ENCODE peak calls at places on chromosomes 4 and X, in six cellular contexts. One of them, this sample, is unnamed.

GRCh38 chrX:151713859-151714258 is 2.0 kb upstream of the FATE1 start:
- DNase-seq in esophagus squamous epithelium: no peak
- DNase-seq in body of pancreas: peak
- DNase-seq in A549: peak
- DNase-seq in uterus: no peak
- DNase-seq in HCT116: peak
- DNase-seq in this sample: no peak

GRCh38 chrX:131763674-131764073 is 219.8 kb downstream of the OR13H1 start:
- DNase-seq in uterus: peak
- DNase-seq in body of pancreas: no peak
- DNase-seq in HCT116: no peak
- DNase-seq in esophagus squamous epithelium: peak
- DNase-seq in A549: peak
- DNase-seq in this sample: peak

GRCh38 chr4:17124767-17125166 is 226.3 kb upstream of the LDB2 start:
- DNase-seq in uterus: no peak
- DNase-seq in esophagus squamous epithelium: no peak
- DNase-seq in body of pancreas: no peak
- DNase-seq in A549: no peak
- DNase-seq in HCT116: no peak
- DNase-seq in this sample: no peak

GRCh38 chrX:12567857-12568256 is 223.4 kb upstream of the PRPS2 start:
- DNase-seq in HCT116: no peak
- DNase-seq in uterus: no peak
- DNase-seq in A549: peak
- DNase-seq in body of pancreas: no peak
- DNase-seq in esophagus squamous epithelium: no peak
- DNase-seq in this sample: no peak

GRCh38 chrX:40474205-40474626 is 106.6 kb upstream of the ATP6AP2 start:
- DNase-seq in HCT116: no peak
- DNase-seq in body of pancreas: peak
- DNase-seq in esophagus squamous epithelium: no peak
- DNase-seq in A549: peak
- DNase-seq in uterus: peak
- DNase-seq in this sample: no peak

GRCh38 chrX:50081282-50081955 is 119.4 kb downstream of the AKAP4 start:
- DNase-seq in body of pancreas: peak
- DNase-seq in esophagus squamous epithelium: no peak
- DNase-seq in A549: peak
- DNase-seq in uterus: peak
- DNase-seq in HCT116: no peak
- DNase-seq in this sample: no peak

GRCh38 chrX:13377537-13377936 is 57.7 kb upstream of the ATXN3L start:
- DNase-seq in body of pancreas: peak
- DNase-seq in esophagus squamous epithelium: no peak
- DNase-seq in A549: no peak
- DNase-seq in HCT116: no peak
- DNase-seq in uterus: peak
- DNase-seq in this sample: no peak

GRCh38 chr4:73345399-73345975 is 58.6 kb upstream of the ALB start:
- DNase-seq in uterus: no peak
- DNase-seq in esophagus squamous epithelium: no peak
- DNase-seq in HCT116: no peak
- DNase-seq in A549: peak
- DNase-seq in body of pancreas: peak
- DNase-seq in this sample: no peak

GRCh38 chr4:40933272-40934053 is 183.7 kb downstream of the NSUN7 start:
- DNase-seq in HCT116: no peak
- DNase-seq in esophagus squamous epithelium: no peak
- DNase-seq in body of pancreas: no peak
- DNase-seq in A549: no peak
- DNase-seq in uterus: no peak
- DNase-seq in this sample: no peak

GRCh38 chr4:145071560-145071959 is 26.4 kb downstream of the ANAPC10 start:
- DNase-seq in body of pancreas: no peak
- DNase-seq in A549: no peak
- DNase-seq in esophagus squamous epithelium: no peak
- DNase-seq in uterus: no peak
- DNase-seq in HCT116: no peak
- DNase-seq in this sample: no peak

GRCh38 chr4:52880994-52881393 is 18.9 kb downstream of the RASL11B start:
- DNase-seq in HCT116: no peak
- DNase-seq in esophagus squamous epithelium: no peak
- DNase-seq in A549: no peak
- DNase-seq in body of pancreas: no peak
- DNase-seq in uterus: no peak
- DNase-seq in this sample: no peak

GRCh38 chr4:62252728-62253127 is 1052.6 kb downstream of the ADGRL3 start:
- DNase-seq in uterus: no peak
- DNase-seq in HCT116: no peak
- DNase-seq in A549: no peak
- DNase-seq in body of pancreas: no peak
- DNase-seq in esophagus squamous epithelium: no peak
- DNase-seq in this sample: no peak

GRCh38 chr4:75512336-75513211 is 1.6 kb downstream of the RCHY1 start:
- DNase-seq in uterus: no peak
- DNase-seq in HCT116: no peak
- DNase-seq in body of pancreas: no peak
- DNase-seq in esophagus squamous epithelium: no peak
- DNase-seq in A549: no peak
- DNase-seq in this sample: no peak

GRCh38 chr4:127832585-127832984 is 48.1 kb upstream of the PLK4 start:
- DNase-seq in esophagus squamous epithelium: no peak
- DNase-seq in HCT116: no peak
- DNase-seq in uterus: no peak
- DNase-seq in A549: no peak
- DNase-seq in body of pancreas: no peak
- DNase-seq in this sample: no peak

GRCh38 chr4:53005149-53005546 is 143.0 kb downstream of the RASL11B start:
- DNase-seq in esophagus squamous epithelium: no peak
- DNase-seq in body of pancreas: peak
- DNase-seq in A549: no peak
- DNase-seq in uterus: no peak
- DNase-seq in HCT116: no peak
- DNase-seq in this sample: no peak

GRCh38 chrX:475926-476723 is 89.4 kb upstream of the PPP2R3B start:
- DNase-seq in uterus: no peak
- DNase-seq in esophagus squamous epithelium: no peak
- DNase-seq in HCT116: no peak
- DNase-seq in A549: no peak
- DNase-seq in body of pancreas: no peak
- DNase-seq in this sample: no peak

GRCh38 chrX:154607370-154607769 is 11.7 kb downstream of the CTAG1B start:
- DNase-seq in uterus: no peak
- DNase-seq in body of pancreas: no peak
- DNase-seq in HCT116: no peak
- DNase-seq in A549: no peak
- DNase-seq in esophagus squamous epithelium: no peak
- DNase-seq in this sample: no peak

GRCh38 chr4:7185487-7186030 is 6.8 kb upstream of the SORCS2 start:
- DNase-seq in esophagus squamous epithelium: no peak
- DNase-seq in body of pancreas: no peak
- DNase-seq in HCT116: no peak
- DNase-seq in uterus: peak
- DNase-seq in A549: no peak
- DNase-seq in this sample: no peak

GRCh38 chr4:165005352-165005751 is 26.4 kb upstream of the TRIM60 start:
- DNase-seq in esophagus squamous epithelium: no peak
- DNase-seq in A549: no peak
- DNase-seq in body of pancreas: no peak
- DNase-seq in uterus: no peak
- DNase-seq in HCT116: no peak
- DNase-seq in this sample: no peak

GRCh38 chrX:97363843-97364242 is 480.1 kb downstream of the RPA4 start:
- DNase-seq in esophagus squamous epithelium: no peak
- DNase-seq in A549: no peak
- DNase-seq in uterus: no peak
- DNase-seq in body of pancreas: no peak
- DNase-seq in HCT116: no peak
- DNase-seq in this sample: no peak

GRCh38 chr4:94782707-94783106 is 25.0 kb downstream of the BMPR1B start:
- DNase-seq in A549: no peak
- DNase-seq in HCT116: no peak
- DNase-seq in esophagus squamous epithelium: no peak
- DNase-seq in body of pancreas: no peak
- DNase-seq in uterus: no peak
- DNase-seq in this sample: no peak

GRCh38 chrX:75131973-75132627 is 24.0 kb downstream of the ABCB7 start:
- DNase-seq in uterus: no peak
- DNase-seq in A549: no peak
- DNase-seq in HCT116: no peak
- DNase-seq in body of pancreas: no peak
- DNase-seq in esophagus squamous epithelium: no peak
- DNase-seq in this sample: no peak

GRCh38 chr4:6362896-6363295 is 93.2 kb downstream of the WFS1 start:
- DNase-seq in A549: no peak
- DNase-seq in esophagus squamous epithelium: no peak
- DNase-seq in body of pancreas: no peak
- DNase-seq in uterus: no peak
- DNase-seq in HCT116: no peak
- DNase-seq in this sample: no peak

GRCh38 chr4:7976025-7976424 is 36.4 kb upstream of the AFAP1 start:
- DNase-seq in HCT116: no peak
- DNase-seq in body of pancreas: no peak
- DNase-seq in A549: no peak
- DNase-seq in uterus: no peak
- DNase-seq in esophagus squamous epithelium: no peak
- DNase-seq in this sample: no peak

GRCh38 chrX:134669378-134670098 is 11.3 kb upstream of the PLAC1 start:
- DNase-seq in body of pancreas: peak
- DNase-seq in A549: peak
- DNase-seq in HCT116: no peak
- DNase-seq in esophagus squamous epithelium: no peak
- DNase-seq in uterus: peak
- DNase-seq in this sample: no peak

GRCh38 chrX:134672101-134672500 is 13.8 kb upstream of the PLAC1 start:
- DNase-seq in esophagus squamous epithelium: no peak
- DNase-seq in body of pancreas: no peak
- DNase-seq in A549: no peak
- DNase-seq in uterus: no peak
- DNase-seq in HCT116: no peak
- DNase-seq in this sample: no peak

GRCh38 chrX:134673123-134673522 is 14.9 kb upstream of the PLAC1 start:
- DNase-seq in A549: no peak
- DNase-seq in esophagus squamous epithelium: no peak
- DNase-seq in HCT116: no peak
- DNase-seq in uterus: no peak
- DNase-seq in body of pancreas: no peak
- DNase-seq in this sample: no peak

GRCh38 chrX:134671207-134671750 is 13.0 kb upstream of the PLAC1 start:
- DNase-seq in uterus: no peak
- DNase-seq in A549: no peak
- DNase-seq in HCT116: no peak
- DNase-seq in esophagus squamous epithelium: no peak
- DNase-seq in body of pancreas: no peak
- DNase-seq in this sample: no peak

DNA sequence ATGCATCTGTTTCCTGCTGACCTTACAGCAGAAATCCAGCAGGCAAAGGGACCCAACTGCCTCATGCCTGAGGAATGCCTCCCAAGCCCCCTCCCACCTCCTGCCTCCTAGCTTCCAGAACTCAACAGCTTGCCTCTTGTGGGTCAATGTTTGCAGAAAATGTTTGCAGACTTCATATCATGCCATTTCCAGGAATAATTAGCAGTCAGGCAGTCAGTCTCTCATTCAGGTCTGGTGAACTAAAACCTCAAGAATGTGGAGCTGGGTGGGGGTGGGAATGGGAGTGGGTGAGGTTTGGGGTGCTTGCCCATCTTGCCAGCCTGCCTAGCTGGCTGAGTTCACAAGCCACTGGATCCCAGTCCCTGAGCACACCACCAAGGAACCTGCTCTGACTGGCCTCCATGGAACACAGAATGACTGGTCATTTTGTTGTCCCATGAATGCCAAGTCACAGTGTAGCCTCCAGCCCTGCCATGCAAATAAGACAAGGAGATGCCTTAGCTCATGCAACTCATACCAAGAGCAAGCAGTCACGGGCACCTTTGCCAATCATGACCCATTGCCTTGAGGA is 12.1 kb upstream of the PLAC1 start:
- DNase-seq in esophagus squamous epithelium: no peak
- DNase-seq in body of pancreas: peak
- DNase-seq in uterus: no peak
- DNase-seq in A549: peak
- DNase-seq in HCT116: no peak
- DNase-seq in this sample: no peak
- H3K4me3 ChIP-seq in esophagus squamous epithelium: no peak
- H3K4me3 ChIP-seq in body of pancreas: no peak
- H3K4me3 ChIP-seq in uterus: no peak
- H3K4me3 ChIP-seq in A549: no peak
- H3K4me3 ChIP-seq in HCT116: no peak
- H3K4me3 ChIP-seq in this sample: no peak

GRCh38 chrX:115345654-115346014 is 56.1 kb downstream of the LUZP4 start:
- DNase-seq in uterus: no peak
- DNase-seq in HCT116: no peak
- DNase-seq in A549: no peak
- DNase-seq in esophagus squamous epithelium: no peak
- DNase-seq in body of pancreas: no peak
- DNase-seq in this sample: no peak
- H3K27ac ChIP-seq in uterus: peak
- H3K27ac ChIP-seq in HCT116: no peak
- H3K27ac ChIP-seq in A549: peak
- H3K27ac ChIP-seq in esophagus squamous epithelium: peak
- H3K27ac ChIP-seq in body of pancreas: no peak
- H3K27ac ChIP-seq in this sample: peak

GRCh38 chrX:109536439-109537323 is at the start of gene NXT2:
- DNase-seq in A549: peak
- DNase-seq in body of pancreas: peak
- DNase-seq in uterus: peak
- DNase-seq in esophagus squamous epithelium: peak
- DNase-seq in HCT116: peak
- DNase-seq in this sample: peak
- TF ChIP-seq POLR2A in A549: peak
- TF ChIP-seq POLR2A in body of pancreas: peak
- TF ChIP-seq POLR2A in uterus: peak
- TF ChIP-seq POLR2A in esophagus squamous epithelium: no peak
- TF ChIP-seq POLR2A in HCT116: peak
- TF ChIP-seq POLR2A in this sample: no peak

GRCh38 chr4:88600129-88600849 is 8.0 kb downstream of the HERC3 start:
- DNase-seq in HCT116: no peak
- DNase-seq in body of pancreas: no peak
- DNase-seq in esophagus squamous epithelium: no peak
- DNase-seq in A549: peak
- DNase-seq in uterus: no peak
- DNase-seq in this sample: no peak

GRCh38 chr4:88597970-88598369 is 5.7 kb downstream of the HERC3 start:
- DNase-seq in uterus: no peak
- DNase-seq in esophagus squamous epithelium: no peak
- DNase-seq in A549: no peak
- DNase-seq in body of pancreas: no peak
- DNase-seq in HCT116: no peak
- DNase-seq in this sample: no peak

GRCh38 chr4:88599298-88599697 is 7.0 kb downstream of the HERC3 start:
- DNase-seq in esophagus squamous epithelium: no peak
- DNase-seq in body of pancreas: peak
- DNase-seq in uterus: no peak
- DNase-seq in A549: peak
- DNase-seq in HCT116: no peak
- DNase-seq in this sample: no peak

GRCh38 chr4:88604978-88605678 is 12.8 kb downstream of the HERC3 start:
- DNase-seq in A549: no peak
- DNase-seq in uterus: no peak
- DNase-seq in body of pancreas: no peak
- DNase-seq in esophagus squamous epithelium: no peak
- DNase-seq in HCT116: no peak
- DNase-seq in this sample: no peak

GRCh38 chr4:88599714-88600113 is 7.4 kb downstream of the HERC3 start:
- DNase-seq in A549: no peak
- DNase-seq in body of pancreas: no peak
- DNase-seq in HCT116: no peak
- DNase-seq in uterus: no peak
- DNase-seq in esophagus squamous epithelium: no peak
- DNase-seq in this sample: no peak
- H3K4me3 ChIP-seq in A549: no peak
- H3K4me3 ChIP-seq in body of pancreas: no peak
- H3K4me3 ChIP-seq in HCT116: no peak
- H3K4me3 ChIP-seq in uterus: peak
- H3K4me3 ChIP-seq in esophagus squamous epithelium: no peak
- H3K4me3 ChIP-seq in this sample: no peak

This sample was measured in vagina.